ENCODE peak calls at places on chromosome 11, in four cellular contexts. B is breast epithelium, H is AG09309, S is heart left ventricle. Q is an unnamed sample.

GRCh38 chr11:74460065-74460464 is 7.3 kb downstream of the KCNE3 start:
- DNase-seq in H (no peak), S (no peak), B (no peak), Q (no peak)

GRCh38 chr11:32972781-32973180 is 42.9 kb upstream of the DEPDC7 start:
- DNase-seq in S (no peak), H (no peak), B (no peak), Q (no peak)

GRCh38 chr11:65576867-65577755 is 1.3 kb downstream of the EHBP1L1 start:
- DNase-seq in B (no peak), S (peak; percentile 83), H (no peak), Q (no peak)

GRCh38 chr11:13064593-13064992 is 55.5 kb downstream of the RASSF10 start:
- DNase-seq in H (no peak), B (no peak), S (no peak), Q (no peak)

GRCh38 chr11:2951235-2952110 is 22.3 kb upstream of the PHLDA2 start:
- DNase-seq in S (no peak), B (no peak), H (no peak), Q (no peak)

GRCh38 chr11:7032692-7033091 is 12.4 kb downstream of the NLRP14 start:
- DNase-seq in H (no peak), B (no peak), S (no peak), Q (no peak)

GRCh38 chr11:26227311-26227710 is 104.6 kb upstream of the ANO3 start:
- DNase-seq in S (no peak), H (peak; percentile 80), B (no peak), Q (peak; percentile 62)

GRCh38 chr11:35487532-35488078 is 37.8 kb downstream of the PAMR1 start:
- DNase-seq in S (no peak), B (no peak), H (no peak), Q (peak; percentile 38)

GRCh38 chr11:28077524-28077923 is 30.4 kb downstream of the KIF18A start:
- DNase-seq in B (no peak), H (no peak), S (no peak), Q (no peak)

GRCh38 chr11:64362339-64362738 is 3.4 kb downstream of the RPS6KA4 start:
- DNase-seq in B (no peak), S (no peak), H (no peak), Q (no peak)

GRCh38 chr11:11772865-11773515 is 68.8 kb upstream of the USP47 start:
- DNase-seq in H (no peak), S (no peak), B (no peak), Q (no peak)

GRCh38 chr11:85791326-85791990 is 19.5 kb downstream of the SYTL2 start:
- DNase-seq in H (no peak), B (no peak), S (no peak), Q (no peak)

GRCh38 chr11:125110996-125111340 is 458 bp downstream of the TMEM218 start:
- DNase-seq in S (no peak), B (no peak), H (no peak), Q (no peak)

GRCh38 chr11:9462806-9463537 is 2.2 kb downstream of the ZNF143 start:
- DNase-seq in H (no peak), S (no peak), B (no peak), Q (no peak)

GRCh38 chr11:86678823-86679222 is 6.4 kb upstream of the ME3 start:
- DNase-seq in H (no peak), S (no peak), B (no peak), Q (no peak)

GRCh38 chr11:72821221-72821919 is 7.2 kb downstream of the ATG16L2 start:
- DNase-seq in S (peak; percentile 69), H (no peak), B (no peak), Q (no peak)

GRCh38 chr11:122163420-122163819 is 47.4 kb upstream of the BLID start:
- DNase-seq in H (peak; percentile 67), S (no peak), B (no peak), Q (no peak)

GRCh38 chr11:80929406-80929805 is 1488.6 kb upstream of the TENM4 start:
- DNase-seq in B (no peak), H (no peak), S (no peak), Q (no peak)

GRCh38 chr11:33797879-33798278 is 23.6 kb upstream of the FBXO3 start:
- DNase-seq in S (no peak), H (no peak), B (no peak), Q (no peak)

GRCh38 chr11:126816655-126817054 is 183.9 kb downstream of the KIRREL3 start:
- DNase-seq in S (no peak), H (no peak), B (no peak), Q (no peak)

GRCh38 chr11:22674470-22675426 is 8.3 kb downstream of the GAS2 start:
- DNase-seq in H (no peak), B (no peak), S (no peak), Q (no peak)

GRCh38 chr11:15327786-15328231 is 213.1 kb downstream of the INSC start:
- DNase-seq in B (peak; percentile 70), H (no peak), S (peak; percentile 64), Q (no peak)

GRCh38 chr11:14300661-14301304 is 58.2 kb downstream of the RRAS2 start:
- DNase-seq in B (no peak), S (no peak), H (peak; percentile 51), Q (peak; percentile 56)

GRCh38 chr11:109586789-109587188 is 164.8 kb downstream of the C11orf87 start:
- DNase-seq in H (no peak), S (no peak), B (no peak), Q (no peak)

GRCh38 chr11:65696802-65697552 is 15.1 kb upstream of the KAT5 start:
- DNase-seq in S (no peak), H (no peak), B (no peak), Q (no peak)

GRCh38 chr11:119974467-119974866 is 163.4 kb downstream of the TRIM29 start:
- DNase-seq in B (no peak), H (no peak), S (no peak), Q (no peak)

GRCh38 chr11:63769044-63769718 is 606 bp upstream of the ZFTA start:
- DNase-seq in H (no peak), B (no peak), S (peak; percentile 83), Q (no peak)

GRCh38 chr11:20007386-20007785 is 152.9 kb downstream of the DBX1 start:
- DNase-seq in H (no peak), B (no peak), S (no peak), Q (no peak)

GRCh38 chr11:19938866-19939265 is 221.4 kb downstream of the DBX1 start:
- DNase-seq in B (no peak), S (no peak), H (no peak), Q (no peak)

GRCh38 chr11:92380882-92381281 is 156.3 kb downstream of the FAT3 start:
- DNase-seq in S (no peak), H (no peak), B (no peak), Q (peak; percentile 45)

GRCh38 chr11:120991830-120992686 is 31.8 kb upstream of the TBCEL start:
- DNase-seq in S (no peak), H (no peak), B (no peak), Q (no peak)

GRCh38 chr11:66857234-66857926 is 516 bp downstream of the LRFN4 start:
- DNase-seq in S (peak; percentile 60), H (no peak), B (no peak), Q (no peak)

GRCh38 chr11:118672865-118673264 is 6.6 kb downstream of the TREH start:
- DNase-seq in H (no peak), B (no peak), S (no peak), Q (no peak)

GRCh38 chr11:111696556-111696955 is 69.6 kb downstream of the PPP2R1B start:
- DNase-seq in S (no peak), H (peak; percentile 29), B (no peak), Q (no peak)

GRCh38 chr11:103395612-103396011 is 286.4 kb downstream of the DYNC2H1 start:
- DNase-seq in B (no peak), H (peak; percentile 5), S (no peak), Q (no peak)

GRCh38 chr11:69928124-69928523 is 108.9 kb upstream of the FGF3 start:
- DNase-seq in B (no peak), S (no peak), H (no peak), Q (no peak)

GRCh38 chr11:86814775-86815174 is 14.4 kb downstream of the PRSS23 start:
- DNase-seq in S (no peak), H (no peak), B (no peak), Q (no peak)

GRCh38 chr11:6022954-6023353 is 7.6 kb downstream of the OR56A1 start:
- DNase-seq in B (no peak), H (peak; percentile 23), S (no peak), Q (no peak)
- TF ChIP-seq CTCF in B (peak; percentile 35), H (peak; percentile 47), S (peak; percentile 60), Q (no peak)

GRCh38 chr11:1853376-1854131 is 670 bp downstream of the LSP1 start:
- DNase-seq in B (no peak), S (no peak), H (no peak), Q (no peak)
- H3K4me3 ChIP-seq in B (peak overlapping the region; percentile 41), S (peak overlapping the region; percentile 37), H (no peak overlapping the region), Q (no peak overlapping the region)

GRCh38 chr11:44775366-44776356 is 48.9 kb downstream of the TSPAN18 start:
- DNase-seq in H (no peak), B (no peak), S (peak; percentile 72), Q (no peak)
- TF ChIP-seq CTCF in H (peak; percentile 73), B (no peak), S (peak; percentile 62), Q (peak; percentile 79)

DNA sequence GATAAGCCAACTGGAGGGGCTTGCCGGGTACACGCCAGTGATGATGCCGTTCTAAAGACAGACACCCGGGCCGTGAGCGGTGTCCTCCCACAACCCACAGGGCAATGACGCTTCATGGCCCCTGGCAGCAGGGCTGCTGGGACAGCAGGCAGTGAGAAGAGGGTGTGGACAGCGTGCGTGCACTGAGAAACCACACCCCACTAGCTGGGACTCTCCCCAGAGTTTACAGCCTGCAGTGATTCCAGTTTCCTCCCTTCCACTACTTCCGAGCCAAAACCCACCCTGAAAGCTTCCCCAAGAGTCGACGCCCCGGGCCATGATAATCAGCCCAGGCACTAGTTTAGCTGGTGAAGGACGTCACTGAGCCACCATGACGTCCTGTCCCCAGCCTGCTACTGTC is 29.2 kb downstream of the CPT1A start:
- DNase-seq in S (no peak), H (no peak), B (no peak), Q (no peak)
- H3K4me3 ChIP-seq in S (no peak overlapping the region), H (no peak overlapping the region), B (no peak overlapping the region), Q (no peak overlapping the region)